ENCODE peak calls at places on chromosomes 4 and X, in seven cellular contexts. Y is HCT116, H is K562, Z is A549, E is GM12878, L is HepG2, U is H1. K is an unnamed sample. For H3K4me1, the result is how much of the 10 kb centered on the place peaks cover.

GRCh38 chrX:17242470-17242869 is 132.5 kb upstream of the NHS start:
- DNase-seq in Y (peak), H (peak), Z (no peak), E (no peak), L (peak), U (peak), K (peak)

GRCh38 chr4:32172086-32172485 is 1451.9 kb downstream of the PCDH7 start:
- DNase-seq in Y (no peak), H (no peak), Z (no peak), E (no peak), L (no peak), U (no peak), K (no peak)

GRCh38 chr4:119861731-119862130 is 204.9 kb downstream of the MAD2L1 start:
- DNase-seq in Y (no peak), H (no peak), Z (no peak), E (no peak), L (no peak), U (no peak), K (no peak)

GRCh38 chr4:98745372-98745771 is 87.0 kb upstream of the TSPAN5 start:
- DNase-seq in Y (no peak), H (no peak), Z (no peak), E (no peak), L (peak), U (no peak), K (peak)

GRCh38 chr4:85370400-85371032 is 104.4 kb upstream of the ARHGAP24 start:
- DNase-seq in Y (peak), H (peak), Z (no peak), E (peak), L (peak), U (peak), K (peak)

GRCh38 chrX:11412715-11413623 is 119.8 kb downstream of the AMELX start:
- DNase-seq in Y (no peak), H (no peak), Z (no peak), E (no peak), L (no peak), U (no peak), K (no peak)

GRCh38 chrX:9433596-9433995 is 31.3 kb upstream of the TBL1X start:
- DNase-seq in Y (no peak), H (no peak), Z (no peak), E (no peak), L (no peak), U (no peak), K (no peak)

GRCh38 chrX:26511621-26512363 is 295.8 kb downstream of the MAGEB5 start:
- DNase-seq in Y (no peak), H (no peak), Z (no peak), E (no peak), L (no peak), U (no peak), K (no peak)

GRCh38 chrX:3651272-3651671 is 62.2 kb downstream of the PRKX start:
- DNase-seq in Y (peak), H (no peak), Z (no peak), E (no peak), L (no peak), U (no peak), K (peak)

GRCh38 chr4:165031436-165032211 is at the start of gene TRIM60:
- DNase-seq in Y (no peak), H (no peak), Z (no peak), E (no peak), L (no peak), U (no peak), K (no peak)

GRCh38 chr4:1277667-1278335 is 11.9 kb upstream of the MAEA start:
- DNase-seq in Y (no peak), H (no peak), Z (no peak), E (no peak), L (no peak), U (no peak), K (peak)

GRCh38 chr4:1305261-1305711 is 15.6 kb downstream of the MAEA start:
- DNase-seq in Y (peak), H (no peak), Z (no peak), E (no peak), L (peak), U (no peak), K (no peak)

GRCh38 chrX:17154001-17154400 is 207.5 kb downstream of the REPS2 start:
- DNase-seq in Y (no peak), H (no peak), Z (no peak), E (no peak), L (no peak), U (no peak), K (no peak)

GRCh38 chrX:115462406-115462805 is 98.6 kb upstream of the PLS3 start:
- DNase-seq in Y (no peak), H (no peak), Z (no peak), E (no peak), L (no peak), U (no peak), K (no peak)

GRCh38 chr4:16142598-16143295 is 58.9 kb upstream of the PROM1 start:
- DNase-seq in Y (no peak), H (no peak), Z (no peak), E (no peak), L (no peak), U (no peak), K (no peak)

GRCh38 chr4:76548704-76549103 is 113.7 kb downstream of the SHROOM3 start:
- DNase-seq in Y (no peak), H (no peak), Z (no peak), E (no peak), L (no peak), U (no peak), K (no peak)
- H3K4me1 ChIP-seq in Y (under half), H (under half), Z (under half), E (under half), L (under half), U (under half), K (under half)

GRCh38 chrX:56314334-56314733 is 82.2 kb downstream of the KLF8 start:
- DNase-seq in Y (no peak), H (no peak), Z (no peak), E (no peak), L (no peak), U (no peak), K (no peak)
- TF ChIP-seq CEBPB in Y (no peak), H (no peak), Z (no peak), E (no peak), L (no peak), U (no peak), K (no peak)

DNA sequence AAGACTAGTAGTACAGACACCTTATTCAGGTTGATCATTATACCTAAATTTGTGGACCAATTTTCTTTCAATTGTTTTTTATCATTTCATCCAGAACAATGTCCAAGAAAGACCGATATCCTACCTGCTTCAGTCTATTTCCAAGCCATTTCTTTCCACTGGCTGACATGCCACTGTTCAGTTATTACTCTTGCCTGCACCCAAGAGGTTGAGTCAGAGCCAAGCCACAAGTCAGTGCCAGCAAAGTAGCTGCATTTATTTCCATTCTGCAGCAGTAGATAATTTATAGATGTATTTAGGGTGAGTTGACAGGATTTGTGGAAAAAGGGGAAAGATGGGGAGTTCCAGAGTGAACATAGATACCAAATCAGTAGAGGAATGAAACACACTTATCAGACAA is 49.5 kb upstream of the SLC16A2 start:
- DNase-seq in Y (no peak), H (no peak), Z (no peak), E (no peak), L (no peak), U (no peak), K (no peak)
- H3K4me1 ChIP-seq in Y (under half), H (under half), Z (under half), E (under half), L (under half), U (under half), K (under half)

GRCh38 chrX:19683817-19684216 is 168.5 kb upstream of the MAP3K15 start:
- DNase-seq in Y (no peak), H (no peak), Z (no peak), E (no peak), L (no peak), U (no peak), K (no peak)
- TF ChIP-seq CEBPB in Y (no peak), H (no peak), Z (no peak), E (no peak), L (no peak), U (no peak), K (no peak)

GRCh38 chrX:1481636-1482529 is 29.2 kb upstream of the ASMTL start:
- DNase-seq in Y (peak), H (no peak), Z (peak), E (peak), L (peak), U (no peak), K (peak)
- H3K4me1 ChIP-seq in Y (under half), H (under half), Z (under half), E (half or more), L (under half), U (under half), K (under half)

GRCh38 chrX:151013164-151013743 is 30.1 kb downstream of the HMGB3 start:
- DNase-seq in Y (no peak), H (no peak), Z (no peak), E (no peak), L (no peak), U (no peak), K (no peak)

GRCh38 chrX:151006410-151007109 is 23.4 kb downstream of the HMGB3 start:
- DNase-seq in Y (no peak), H (no peak), Z (no peak), E (no peak), L (no peak), U (no peak), K (no peak)

GRCh38 chrX:151004085-151004484 is 20.9 kb downstream of the HMGB3 start:
- DNase-seq in Y (no peak), H (no peak), Z (no peak), E (no peak), L (peak), U (no peak), K (peak)

GRCh38 chrX:151009582-151009981 is 26.4 kb downstream of the HMGB3 start:
- DNase-seq in Y (no peak), H (no peak), Z (no peak), E (no peak), L (peak), U (no peak), K (no peak)
- TF ChIP-seq CEBPB in Y (no peak), H (no peak), Z (no peak), E (no peak), L (no peak), U (no peak), K (no peak)

GRCh38 chr4:25863906-25864418 is 1.2 kb upstream of the SEL1L3 start:
- DNase-seq in Y (no peak), H (no peak), Z (no peak), E (no peak), L (no peak), U (peak), K (no peak)

GRCh38 chr4:25862411-25863346 is at the start of gene SEL1L3:
- DNase-seq in Y (no peak), H (peak), Z (peak), E (no peak), L (no peak), U (peak), K (no peak)

GRCh38 chr4:25861422-25861926 is 1.3 kb downstream of the SEL1L3 start:
- DNase-seq in Y (no peak), H (no peak), Z (no peak), E (no peak), L (no peak), U (no peak), K (peak)

GRCh38 chr4:25861951-25862410 is 807 bp downstream of the SEL1L3 start:
- DNase-seq in Y (no peak), H (no peak), Z (peak), E (no peak), L (no peak), U (peak), K (peak)

GRCh38 chr4:25863347-25863784 is 578 bp upstream of the SEL1L3 start:
- DNase-seq in Y (no peak), H (no peak), Z (peak), E (no peak), L (no peak), U (peak), K (no peak)
- H3K4me1 ChIP-seq in Y (under half), H (under half), Z (under half), E (under half), L (under half), U (under half), K (under half)

GRCh38 chrX:36683507-36683906 is 324.7 kb upstream of the FAM47C start:
- DNase-seq in Y (no peak), H (no peak), Z (no peak), E (no peak), L (no peak), U (no peak), K (no peak)

GRCh38 chrX:36684053-36684452 is 324.1 kb upstream of the FAM47C start:
- DNase-seq in Y (no peak), H (no peak), Z (no peak), E (no peak), L (no peak), U (no peak), K (no peak)
- TF ChIP-seq CEBPB in Y (no peak), H (no peak), Z (no peak), E (no peak), L (no peak), U (no peak), K (no peak)

GRCh38 chr4:94399721-94400120 is 52.0 kb upstream of the PDLIM5 start:
- DNase-seq in Y (no peak), H (no peak), Z (no peak), E (no peak), L (no peak), U (no peak), K (no peak)
- H3K4me1 ChIP-seq in Y (under half), H (under half), Z (under half), E (under half), L (under half), U (under half), K (under half)

GRCh38 chrX:103446665-103447302 is 70.4 kb downstream of the BEX3 start:
- DNase-seq in Y (no peak), H (no peak), Z (no peak), E (no peak), L (no peak), U (no peak), K (peak)
- TF ChIP-seq CEBPB in Y (no peak), H (no peak), Z (no peak), E (no peak), L (no peak), U (no peak), K (no peak)